ENCODE peak calls at places on chromosomes 12 and 14, in eight cellular contexts. One of them, this sample, is unnamed.
A peak's percentile ranks its signal among the peaks of the same experiment; 100 is the strongest.

GRCh38 chr14:53003776-53004175 is 52.9 kb upstream of the FERMT2 start:
- DNase-seq in lower leg skin: no peak
- DNase-seq in heart left ventricle: no peak
- DNase-seq in HCT116: no peak
- DNase-seq in H1: no peak
- DNase-seq in tibial nerve: no peak
- DNase-seq in body of pancreas: no peak
- DNase-seq in IMR-90: no peak
- DNase-seq in this sample: no peak

GRCh38 chr14:38696925-38697324 is 406.1 kb downstream of the SEC23A start:
- DNase-seq in lower leg skin: no peak
- DNase-seq in heart left ventricle: no peak
- DNase-seq in HCT116: no peak
- DNase-seq in H1: no peak
- DNase-seq in tibial nerve: no peak
- DNase-seq in body of pancreas: no peak
- DNase-seq in IMR-90: no peak
- DNase-seq in this sample: no peak

GRCh38 chr14:99187858-99188257 is 84.1 kb downstream of the BCL11B start:
- DNase-seq in lower leg skin: no peak
- DNase-seq in heart left ventricle: no peak
- DNase-seq in HCT116: no peak
- DNase-seq in H1: no peak
- DNase-seq in tibial nerve: no peak
- DNase-seq in body of pancreas: no peak
- DNase-seq in IMR-90: no peak
- DNase-seq in this sample: no peak

GRCh38 chr14:50303744-50304471 is 8.1 kb downstream of the L2HGDH start:
- DNase-seq in lower leg skin: no peak
- DNase-seq in heart left ventricle: no peak
- DNase-seq in HCT116: no peak
- DNase-seq in H1: no peak
- DNase-seq in tibial nerve: no peak
- DNase-seq in body of pancreas: peak; percentile 49
- DNase-seq in IMR-90: peak; percentile 28
- DNase-seq in this sample: no peak

GRCh38 chr12:15289192-15289591 is 33.1 kb upstream of the PTPRO start:
- DNase-seq in lower leg skin: no peak
- DNase-seq in heart left ventricle: no peak
- DNase-seq in HCT116: no peak
- DNase-seq in H1: no peak
- DNase-seq in tibial nerve: no peak
- DNase-seq in body of pancreas: no peak
- DNase-seq in IMR-90: no peak
- DNase-seq in this sample: no peak

GRCh38 chr12:130761537-130762318 is 45.6 kb upstream of the RIMBP2 start:
- DNase-seq in lower leg skin: no peak
- DNase-seq in heart left ventricle: peak; percentile 32
- DNase-seq in HCT116: peak; percentile 29
- DNase-seq in H1: no peak
- DNase-seq in tibial nerve: no peak
- DNase-seq in body of pancreas: peak; percentile 20
- DNase-seq in IMR-90: peak; percentile 41
- DNase-seq in this sample: peak; percentile 70

GRCh38 chr12:11344504-11344903 is 34.3 kb upstream of the PRB4 start:
- DNase-seq in lower leg skin: no peak
- DNase-seq in heart left ventricle: no peak
- DNase-seq in HCT116: no peak
- DNase-seq in H1: no peak
- DNase-seq in tibial nerve: no peak
- DNase-seq in body of pancreas: no peak
- DNase-seq in IMR-90: no peak
- DNase-seq in this sample: no peak

GRCh38 chr12:14314801-14315200 is 50.7 kb upstream of the ATF7IP start:
- DNase-seq in lower leg skin: no peak
- DNase-seq in heart left ventricle: no peak
- DNase-seq in HCT116: no peak
- DNase-seq in H1: no peak
- DNase-seq in tibial nerve: no peak
- DNase-seq in body of pancreas: no peak
- DNase-seq in IMR-90: no peak
- DNase-seq in this sample: no peak

GRCh38 chr12:54958048-54958658 is 26.4 kb downstream of the TESPA1 start:
- DNase-seq in lower leg skin: no peak
- DNase-seq in heart left ventricle: peak; percentile 39
- DNase-seq in HCT116: peak; percentile 53
- DNase-seq in H1: no peak
- DNase-seq in tibial nerve: no peak
- DNase-seq in body of pancreas: peak; percentile 50
- DNase-seq in IMR-90: peak; percentile 72
- DNase-seq in this sample: peak; percentile 13

GRCh38 chr12:80269953-80270552 is 170.7 kb downstream of the OTOGL start:
- DNase-seq in lower leg skin: no peak
- DNase-seq in heart left ventricle: no peak
- DNase-seq in HCT116: peak; percentile 23
- DNase-seq in H1: no peak
- DNase-seq in tibial nerve: no peak
- DNase-seq in body of pancreas: no peak
- DNase-seq in IMR-90: peak; percentile 60
- DNase-seq in this sample: no peak

GRCh38 chr12:51784688-51785087 is 63.8 kb downstream of the FIGNL2 start:
- DNase-seq in lower leg skin: no peak
- DNase-seq in heart left ventricle: no peak
- DNase-seq in HCT116: no peak
- DNase-seq in H1: no peak
- DNase-seq in tibial nerve: no peak
- DNase-seq in body of pancreas: no peak
- DNase-seq in IMR-90: no peak
- DNase-seq in this sample: no peak

GRCh38 chr14:68665116-68665515 is 127.8 kb downstream of the ZFP36L1 start:
- DNase-seq in lower leg skin: no peak
- DNase-seq in heart left ventricle: no peak
- DNase-seq in HCT116: no peak
- DNase-seq in H1: no peak
- DNase-seq in tibial nerve: no peak
- DNase-seq in body of pancreas: no peak
- DNase-seq in IMR-90: peak; percentile 68
- DNase-seq in this sample: no peak

GRCh38 chr12:91182664-91183455 is at the start of gene DCN:
- DNase-seq in lower leg skin: no peak
- DNase-seq in heart left ventricle: no peak
- DNase-seq in HCT116: no peak
- DNase-seq in H1: no peak
- DNase-seq in tibial nerve: no peak
- DNase-seq in body of pancreas: no peak
- DNase-seq in IMR-90: peak; percentile 81
- DNase-seq in this sample: no peak

DNA sequence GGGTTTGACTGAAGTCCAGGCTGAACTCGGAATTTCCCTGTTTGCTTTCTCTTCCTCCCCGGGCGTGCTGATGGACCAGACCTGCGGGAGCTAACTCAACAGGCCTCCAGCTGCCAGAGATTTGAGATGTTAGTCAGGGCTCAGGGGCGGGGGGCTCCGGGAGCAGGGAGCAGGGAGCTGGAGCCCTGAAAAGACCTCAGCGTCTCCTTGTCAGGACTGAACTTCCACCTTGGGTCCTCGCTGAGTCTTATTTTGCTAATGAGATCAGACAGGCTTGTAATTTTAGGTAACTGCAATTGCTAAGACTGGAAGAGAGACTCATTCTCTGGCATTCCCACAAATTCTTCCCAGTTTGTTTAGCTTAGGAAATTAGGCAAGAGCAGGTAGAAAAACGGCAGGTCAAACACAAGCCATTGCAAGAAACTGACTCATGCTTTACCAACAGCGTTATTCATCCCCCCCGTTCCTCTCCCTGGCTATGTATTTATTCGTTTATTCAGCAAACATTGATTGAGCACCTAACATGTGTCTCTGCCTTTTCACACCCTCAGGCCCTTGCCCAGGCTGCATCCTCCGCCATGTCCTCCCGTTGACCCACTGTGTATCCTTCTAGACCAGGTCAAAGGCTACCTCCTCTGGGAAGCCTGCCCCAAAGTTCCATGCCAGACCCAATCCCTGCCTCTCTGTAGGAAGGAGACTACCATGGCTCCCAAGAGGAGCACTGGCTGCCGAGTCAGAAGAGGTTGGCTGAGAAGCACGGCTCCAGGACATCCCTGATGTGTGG is 80.4 kb upstream of the DIO3 start:
- DNase-seq in lower leg skin: no peak
- DNase-seq in heart left ventricle: peak; percentile 8
- DNase-seq in HCT116: no peak
- DNase-seq in H1: no peak
- DNase-seq in tibial nerve: no peak
- DNase-seq in body of pancreas: peak; percentile 11
- DNase-seq in IMR-90: peak; percentile 82
- DNase-seq in this sample: peak; percentile 40
- TF ChIP-seq POLR2A in lower leg skin: no peak
- TF ChIP-seq POLR2A in heart left ventricle: no peak
- TF ChIP-seq POLR2A in HCT116: no peak
- TF ChIP-seq POLR2A in H1: no peak
- TF ChIP-seq POLR2A in tibial nerve: no peak
- TF ChIP-seq POLR2A in body of pancreas: no peak
- TF ChIP-seq POLR2A in IMR-90: no peak
- TF ChIP-seq POLR2A in this sample: no peak

GRCh38 chr14:104753528-104754212 is 723 bp downstream of the SIVA1 start:
- DNase-seq in lower leg skin: no peak
- DNase-seq in heart left ventricle: no peak
- DNase-seq in HCT116: no peak
- DNase-seq in H1: no peak
- DNase-seq in tibial nerve: no peak
- DNase-seq in body of pancreas: no peak
- DNase-seq in IMR-90: no peak
- DNase-seq in this sample: no peak

GRCh38 chr14:104752338-104752734 is 611 bp upstream of the SIVA1 start:
- DNase-seq in lower leg skin: no peak
- DNase-seq in heart left ventricle: no peak
- DNase-seq in HCT116: no peak
- DNase-seq in H1: no peak
- DNase-seq in tibial nerve: no peak
- DNase-seq in body of pancreas: peak; percentile 41
- DNase-seq in IMR-90: no peak
- DNase-seq in this sample: peak; percentile 95

GRCh38 chr14:104754213-104754851 is 1.4 kb downstream of the SIVA1 start:
- DNase-seq in lower leg skin: no peak
- DNase-seq in heart left ventricle: no peak
- DNase-seq in HCT116: no peak
- DNase-seq in H1: no peak
- DNase-seq in tibial nerve: no peak
- DNase-seq in body of pancreas: no peak
- DNase-seq in IMR-90: no peak
- DNase-seq in this sample: no peak

GRCh38 chr14:104751539-104752337 is 1.2 kb upstream of the SIVA1 start:
- DNase-seq in lower leg skin: no peak
- DNase-seq in heart left ventricle: no peak
- DNase-seq in HCT116: no peak
- DNase-seq in H1: no peak
- DNase-seq in tibial nerve: no peak
- DNase-seq in body of pancreas: no peak
- DNase-seq in IMR-90: no peak
- DNase-seq in this sample: no peak

GRCh38 chr14:104752735-104753527 is at the start of gene SIVA1:
- DNase-seq in lower leg skin: peak; percentile 99
- DNase-seq in heart left ventricle: peak; percentile 100
- DNase-seq in HCT116: peak; percentile 98
- DNase-seq in H1: peak; percentile 95
- DNase-seq in tibial nerve: peak; percentile 99
- DNase-seq in body of pancreas: peak; percentile 99
- DNase-seq in IMR-90: peak; percentile 99
- DNase-seq in this sample: peak; percentile 99
- TF ChIP-seq POLR2A in lower leg skin: no peak
- TF ChIP-seq POLR2A in heart left ventricle: peak; percentile 92
- TF ChIP-seq POLR2A in HCT116: peak; percentile 65
- TF ChIP-seq POLR2A in H1: no peak
- TF ChIP-seq POLR2A in tibial nerve: peak; percentile 81
- TF ChIP-seq POLR2A in body of pancreas: peak; percentile 86
- TF ChIP-seq POLR2A in IMR-90: peak; percentile 84
- TF ChIP-seq POLR2A in this sample: peak; percentile 73

DNA sequence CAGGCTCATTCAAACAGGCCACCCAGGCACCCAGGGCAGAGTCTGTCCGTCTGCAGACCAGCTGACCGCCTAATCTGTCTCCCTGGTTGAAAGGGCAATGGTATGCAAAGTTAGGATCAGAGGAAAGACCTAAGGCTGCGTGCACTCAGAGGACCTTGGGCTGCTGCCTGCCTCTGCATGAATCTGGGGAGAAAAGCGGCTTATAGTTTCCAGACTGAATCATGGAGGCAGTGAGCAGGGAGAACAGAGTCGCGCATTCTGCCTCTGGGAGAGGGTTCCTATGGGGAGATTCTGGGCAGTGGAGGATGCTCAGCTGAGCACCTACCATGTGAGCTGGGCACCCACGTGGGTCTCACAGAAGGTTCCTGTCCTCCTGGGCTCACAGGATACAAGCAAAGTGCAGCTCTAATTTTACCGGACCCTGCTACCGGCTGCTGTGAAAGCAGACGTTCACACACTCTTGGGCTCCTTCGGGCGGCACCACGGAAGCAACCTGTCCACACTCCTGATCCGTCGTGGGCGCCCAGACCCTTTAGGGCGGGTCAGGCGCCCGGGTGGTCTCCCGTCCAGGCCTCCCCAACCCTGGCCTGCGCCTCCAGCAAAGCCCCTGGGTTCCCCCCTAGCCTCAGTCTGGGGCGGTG is 776 bp downstream of the SCARB1 start:
- DNase-seq in lower leg skin: no peak
- DNase-seq in heart left ventricle: no peak
- DNase-seq in HCT116: no peak
- DNase-seq in H1: no peak
- DNase-seq in tibial nerve: no peak
- DNase-seq in body of pancreas: peak; percentile 27
- DNase-seq in IMR-90: no peak
- DNase-seq in this sample: no peak
- TF ChIP-seq POLR2A in lower leg skin: no peak
- TF ChIP-seq POLR2A in heart left ventricle: no peak
- TF ChIP-seq POLR2A in HCT116: no peak
- TF ChIP-seq POLR2A in H1: no peak
- TF ChIP-seq POLR2A in tibial nerve: no peak
- TF ChIP-seq POLR2A in body of pancreas: no peak
- TF ChIP-seq POLR2A in IMR-90: no peak
- TF ChIP-seq POLR2A in this sample: no peak

DNA sequence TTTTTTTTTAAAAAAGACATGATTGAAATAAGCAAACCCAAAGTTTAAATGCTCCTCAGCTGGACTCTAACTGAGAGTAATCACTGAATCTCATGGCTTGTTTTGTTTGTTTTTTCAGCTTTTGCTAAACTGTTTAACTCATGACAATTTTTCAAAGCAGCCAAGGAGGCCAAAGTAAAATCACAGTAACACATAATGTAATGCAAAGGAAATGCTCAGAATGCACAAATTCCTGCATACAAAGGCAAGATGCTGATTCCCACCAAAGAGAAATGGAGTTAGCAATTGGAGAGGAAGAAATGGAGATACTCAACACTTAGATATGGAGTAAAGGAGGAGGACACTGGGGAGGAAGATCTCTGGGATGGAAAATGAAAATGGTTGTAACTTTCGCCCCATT is 126.2 kb upstream of the SOX5 start:
- DNase-seq in lower leg skin: no peak
- DNase-seq in heart left ventricle: no peak
- DNase-seq in HCT116: no peak
- DNase-seq in H1: no peak
- DNase-seq in tibial nerve: no peak
- DNase-seq in body of pancreas: no peak
- DNase-seq in IMR-90: peak; percentile 55
- DNase-seq in this sample: no peak
- TF ChIP-seq POLR2A in lower leg skin: no peak
- TF ChIP-seq POLR2A in heart left ventricle: no peak
- TF ChIP-seq POLR2A in HCT116: no peak
- TF ChIP-seq POLR2A in H1: no peak
- TF ChIP-seq POLR2A in tibial nerve: no peak
- TF ChIP-seq POLR2A in body of pancreas: no peak
- TF ChIP-seq POLR2A in IMR-90: no peak
- TF ChIP-seq POLR2A in this sample: no peak

This sample was measured in H54.